ENCODE peak calls at places on chromosomes 13 and 19, in nine cellular contexts. F, U, V, H, K, A, D, G and X are unnamed samples.

GRCh38 chr13:45398862-45399261 is 19.3 kb downstream of the SLC25A30 start:
- DNase-seq in F (no peak), U (peak), V (no peak), H (no peak), K (peak), A (no peak), D (peak), G (no peak), X (no peak)

GRCh38 chr19:19778666-19779065 is 42.9 kb downstream of the ZNF506 start:
- DNase-seq in F (no peak), U (no peak), V (no peak), H (no peak), K (no peak), A (no peak), D (no peak), G (no peak), X (no peak)

GRCh38 chr19:5955638-5955935 is 22.4 kb downstream of the RANBP3 start:
- DNase-seq in F (no peak), U (no peak), V (no peak), H (no peak), K (no peak), A (no peak), D (no peak), G (no peak), X (no peak)

GRCh38 chr13:43363156-43363918 is 340.0 kb downstream of the DNAJC15 start:
- DNase-seq in F (no peak), U (no peak), V (no peak), H (no peak), K (no peak), A (no peak), D (no peak), G (no peak), X (no peak)

GRCh38 chr13:42883771-42884170 is 102.4 kb downstream of the FAM216B start:
- DNase-seq in F (no peak), U (no peak), V (peak), H (peak), K (peak), A (peak), D (no peak), G (no peak), X (no peak)

GRCh38 chr13:111339366-111340143 is 19.1 kb downstream of the TEX29 start:
- DNase-seq in F (no peak), U (no peak), V (no peak), H (no peak), K (no peak), A (no peak), D (no peak), G (no peak), X (no peak)

GRCh38 chr13:113393226-113393571 is 29.3 kb upstream of the GRTP1 start:
- DNase-seq in F (peak), U (peak), V (no peak), H (no peak), K (no peak), A (no peak), D (no peak), G (no peak), X (no peak)

GRCh38 chr13:108281941-108282340 is 12.4 kb downstream of the TNFSF13B start:
- DNase-seq in F (no peak), U (no peak), V (no peak), H (no peak), K (no peak), A (no peak), D (no peak), G (no peak), X (no peak)